ENCODE peak calls at places on chromosome 14, in nine cellular contexts. Z is left ventricle myocardium inferior, E is left lung, K is body of pancreas, L is cardiac fibroblast, N is heart right ventricle, M is choroid plexus epithelial cell, W is fibroblast of mammary gland, C is fibroblast of lung. U is an unnamed sample.

GRCh38 chr14:32078030-32078793 is 1.1 kb downstream of the ARHGAP5 start:
- DNase-seq in N (peak; percentile 46), K (peak; percentile 42), C (peak; percentile 55), E (peak; percentile 34), W (peak; percentile 33), M (peak; percentile 61), Z (peak; percentile 33), L (peak; percentile 56), U (peak; percentile 50)

GRCh38 chr14:103522028-103522581 is 525 bp downstream of the CKB start:
- DNase-seq in Z (peak; percentile 35), K (no peak), W (no peak), E (peak; percentile 82), C (peak; percentile 26), M (no peak), N (no peak), L (no peak), U (no peak)

GRCh38 chr14:68741839-68742470 is 50.9 kb downstream of the ZFP36L1 start:
- DNase-seq in C (no peak), K (peak; percentile 56), Z (no peak), L (no peak), N (no peak), W (no peak), M (no peak), E (no peak), U (no peak)

GRCh38 chr14:60723218-60724079 is 702 bp downstream of the SIX4 start:
- DNase-seq in K (peak; percentile 51), C (peak; percentile 62), L (peak; percentile 57), N (peak; percentile 20), Z (no peak), M (peak; percentile 72), E (peak; percentile 86), W (peak; percentile 52), U (peak; percentile 68)

GRCh38 chr14:103408491-103409155 is 23.4 kb downstream of the MARK3 start:
- DNase-seq in N (no peak), W (no peak), Z (no peak), K (peak; percentile 79), C (no peak), L (peak; percentile 77), E (no peak), M (peak; percentile 71), U (no peak)

GRCh38 chr14:50116986-50117385 is 614 bp upstream of the VCPKMT start:
- DNase-seq in L (peak; percentile 17), E (no peak), N (no peak), Z (no peak), M (no peak), W (peak; percentile 14), C (no peak), K (peak; percentile 33), U (no peak)

GRCh38 chr14:48788771-48789170 is 797.4 kb downstream of the RPS29 start:
- DNase-seq in C (no peak), K (no peak), Z (no peak), M (no peak), L (no peak), W (no peak), E (no peak), N (no peak), U (no peak)

GRCh38 chr14:95895720-95896119 is 19.1 kb downstream of the TUNAR start:
- DNase-seq in W (no peak), Z (no peak), N (no peak), M (no peak), K (peak; percentile 31), E (no peak), C (no peak), L (no peak), U (no peak)

GRCh38 chr14:51609251-51609986 is 42.3 kb upstream of the FRMD6 start:
- DNase-seq in Z (no peak), E (no peak), M (peak; percentile 50), W (no peak), K (no peak), L (peak; percentile 26), C (no peak), N (no peak), U (peak; percentile 61)

GRCh38 chr14:69605761-69606160 is 5.6 kb upstream of the SUSD6 start:
- DNase-seq in W (no peak), K (no peak), L (no peak), Z (no peak), C (no peak), M (no peak), E (no peak), N (no peak), U (no peak)

GRCh38 chr14:51967521-51967920 is 21.8 kb upstream of the RTRAF start:
- DNase-seq in N (no peak), E (no peak), K (no peak), Z (no peak), W (no peak), L (no peak), C (no peak), M (no peak), U (no peak)

GRCh38 chr14:26528415-26529182 is 69.2 kb downstream of the NOVA1 start:
- DNase-seq in L (peak; percentile 88), Z (peak; percentile 44), E (no peak), N (peak; percentile 75), W (peak; percentile 80), K (no peak), C (peak; percentile 71), M (no peak), U (peak; percentile 25)

GRCh38 chr14:101912841-101913240 is 51.5 kb upstream of the DYNC1H1 start:
- DNase-seq in K (no peak), W (no peak), N (no peak), L (no peak), C (no peak), M (no peak), Z (no peak), E (no peak), U (no peak)

GRCh38 chr14:63275611-63276010 is 43.1 kb downstream of the GPHB5 start:
- DNase-seq in C (no peak), E (no peak), K (no peak), L (no peak), Z (no peak), W (no peak), N (no peak), M (no peak), U (no peak)

GRCh38 chr14:20836668-20837338 is 34.2 kb upstream of the RNASE1 start:
- DNase-seq in N (no peak), C (peak; percentile 3), K (peak; percentile 67), E (no peak), M (peak; percentile 57), W (peak; percentile 54), Z (no peak), L (peak; percentile 50), U (no peak)

GRCh38 chr14:98162829-98163228 is 1109.2 kb downstream of the BCL11B start:
- DNase-seq in W (no peak), E (no peak), M (no peak), N (no peak), L (no peak), K (no peak), C (no peak), Z (no peak), U (no peak)

GRCh38 chr14:71474866-71475265 is 457.4 kb upstream of the RGS6 start:
- DNase-seq in C (no peak), M (no peak), Z (no peak), N (no peak), E (no peak), L (no peak), W (no peak), K (no peak), U (no peak)

GRCh38 chr14:69573841-69574265 is 818 bp downstream of the CCDC177 start:
- DNase-seq in E (no peak), L (no peak), W (no peak), K (no peak), M (no peak), Z (no peak), C (peak; percentile 5), N (no peak), U (no peak)

GRCh38 chr14:59630281-59630963 is 53.8 kb upstream of the CCDC175 start:
- DNase-seq in N (no peak), Z (no peak), M (peak; percentile 7), E (peak; percentile 82), C (no peak), L (peak; percentile 5), W (peak; percentile 3), K (peak; percentile 4), U (peak; percentile 9)
- H3K4me3 ChIP-seq in N (no peak overlapping the region), Z (peak overlapping the region; percentile 43), M (peak overlapping the region; percentile 47), E (no peak overlapping the region), C (no peak overlapping the region), L (peak overlapping the region; percentile 24), W (no peak overlapping the region), K (no peak overlapping the region), U (peak overlapping the region; percentile 23)

GRCh38 chr14:92352158-92352985 is 29.4 kb downstream of the SLC24A4 start:
- DNase-seq in W (peak; percentile 46), K (no peak), L (peak; percentile 13), C (peak; percentile 22), E (no peak), M (peak; percentile 50), N (no peak), Z (no peak), U (no peak)
- TF ChIP-seq CTCF in W (peak; percentile 46), K (no peak), L (peak; percentile 36), C (peak; percentile 28), E (no peak), M (peak; percentile 54), N (no peak), Z (no peak), U (peak; percentile 23)

GRCh38 chr14:100091386-100091785 is 26.2 kb downstream of the EVL start:
- DNase-seq in M (no peak), N (no peak), E (no peak), L (no peak), K (no peak), Z (no peak), C (no peak), W (no peak), U (no peak)
- H3K4me3 ChIP-seq in M (no peak overlapping the region), N (no peak overlapping the region), E (no peak overlapping the region), L (no peak overlapping the region), K (no peak overlapping the region), Z (no peak overlapping the region), C (no peak overlapping the region), W (no peak overlapping the region), U (no peak overlapping the region)

GRCh38 chr14:97113339-97113738 is 316.2 kb downstream of the VRK1 start:
- DNase-seq in L (no peak), C (no peak), E (no peak), N (no peak), K (no peak), W (peak; percentile 6), Z (no peak), M (no peak), U (no peak)
- TF ChIP-seq CTCF in L (no peak), C (no peak), E (no peak), N (no peak), K (no peak), W (no peak), Z (no peak), M (no peak), U (no peak)

U was measured in astrocyte of the spinal cord.